ENCODE peak calls at places on chromosomes 16 and 17, in seven cellular contexts. R, K, E, A, V, D and H are unnamed samples.
A peak's percentile ranks its signal among the peaks of the same experiment; 100 is the strongest.

GRCh38 chr17:79844869-79845600 is 5.8 kb upstream of the CBX4 start:
- DNase-seq in D (no peak), V (peak; percentile 67), R (no peak), K (no peak), A (no peak), E (peak; percentile 66), H (peak; percentile 34)

GRCh38 chr16:88349903-88350900 is 32.6 kb upstream of the ZNF469 start:
- DNase-seq in R (no peak), D (no peak), E (no peak), V (no peak), K (no peak), A (no peak), H (no peak)

GRCh38 chr16:19864566-19864965 is 20.1 kb downstream of the GPRC5B start:
- DNase-seq in V (no peak), R (no peak), E (no peak), D (no peak), A (no peak), K (no peak), H (no peak)

GRCh38 chr17:32933881-32934280 is 5.9 kb downstream of the TMEM98 start:
- DNase-seq in K (no peak), R (peak; percentile 18), E (no peak), D (no peak), V (no peak), A (no peak), H (no peak)

GRCh38 chr17:7982666-7983065 is 19.7 kb upstream of the GUCY2D start:
- DNase-seq in E (no peak), K (no peak), D (no peak), R (peak; percentile 14), V (no peak), A (no peak), H (no peak)

GRCh38 chr16:6189216-6189615 is 1091.6 kb upstream of the EEF2KMT start:
- DNase-seq in V (no peak), D (no peak), R (no peak), K (no peak), E (no peak), A (no peak), H (no peak)

GRCh38 chr17:61442878-61443474 is 9.2 kb upstream of the TBX4 start:
- DNase-seq in D (peak; percentile 77), K (no peak), V (no peak), E (no peak), A (no peak), R (no peak), H (no peak)

GRCh38 chr16:87132361-87133014 is 184.7 kb downstream of the C16orf95 start:
- DNase-seq in V (no peak), D (no peak), E (no peak), R (peak; percentile 60), A (peak; percentile 80), K (peak; percentile 28), H (no peak)

GRCh38 chr17:42188749-42189650 is 3.7 kb upstream of the HCRT start:
- DNase-seq in R (no peak), A (no peak), V (no peak), E (no peak), D (no peak), K (no peak), H (no peak)

GRCh38 chr16:85445779-85446222 is 167.3 kb upstream of the GSE1 start:
- DNase-seq in A (no peak), D (no peak), E (no peak), V (no peak), R (peak; percentile 29), K (no peak), H (no peak)

GRCh38 chr17:11503292-11503691 is 95.0 kb upstream of the DNAH9 start:
- DNase-seq in V (no peak), A (no peak), D (no peak), K (no peak), E (no peak), R (no peak), H (no peak)

GRCh38 chr17:73819440-73820395 is 175.5 kb upstream of the SDK2 start:
- DNase-seq in D (no peak), A (no peak), R (no peak), V (no peak), E (no peak), K (no peak), H (no peak)

GRCh38 chr16:75761111-75761510 is 34.8 kb upstream of the CPHXL start:
- DNase-seq in A (no peak), R (peak; percentile 11), V (no peak), K (no peak), E (no peak), D (no peak), H (no peak)

GRCh38 chr16:64138621-64139020 is 983.2 kb downstream of the CDH11 start:
- DNase-seq in E (no peak), R (no peak), K (no peak), D (no peak), V (no peak), A (no peak), H (no peak)

GRCh38 chr16:64150193-64150592 is 971.7 kb downstream of the CDH11 start:
- DNase-seq in V (no peak), D (no peak), K (no peak), A (no peak), E (no peak), R (peak; percentile 3), H (no peak)

GRCh38 chr16:64147941-64148340 is 973.9 kb downstream of the CDH11 start:
- DNase-seq in E (no peak), K (no peak), D (no peak), R (no peak), V (no peak), A (no peak), H (no peak)

GRCh38 chr16:64144612-64145011 is 977.3 kb downstream of the CDH11 start:
- DNase-seq in D (no peak), A (no peak), E (no peak), R (no peak), K (no peak), V (no peak), H (no peak)
- TF ChIP-seq CTCF in D (no peak), A (no peak), E (no peak), R (no peak), K (no peak), V (no peak), H (no peak)

DNA sequence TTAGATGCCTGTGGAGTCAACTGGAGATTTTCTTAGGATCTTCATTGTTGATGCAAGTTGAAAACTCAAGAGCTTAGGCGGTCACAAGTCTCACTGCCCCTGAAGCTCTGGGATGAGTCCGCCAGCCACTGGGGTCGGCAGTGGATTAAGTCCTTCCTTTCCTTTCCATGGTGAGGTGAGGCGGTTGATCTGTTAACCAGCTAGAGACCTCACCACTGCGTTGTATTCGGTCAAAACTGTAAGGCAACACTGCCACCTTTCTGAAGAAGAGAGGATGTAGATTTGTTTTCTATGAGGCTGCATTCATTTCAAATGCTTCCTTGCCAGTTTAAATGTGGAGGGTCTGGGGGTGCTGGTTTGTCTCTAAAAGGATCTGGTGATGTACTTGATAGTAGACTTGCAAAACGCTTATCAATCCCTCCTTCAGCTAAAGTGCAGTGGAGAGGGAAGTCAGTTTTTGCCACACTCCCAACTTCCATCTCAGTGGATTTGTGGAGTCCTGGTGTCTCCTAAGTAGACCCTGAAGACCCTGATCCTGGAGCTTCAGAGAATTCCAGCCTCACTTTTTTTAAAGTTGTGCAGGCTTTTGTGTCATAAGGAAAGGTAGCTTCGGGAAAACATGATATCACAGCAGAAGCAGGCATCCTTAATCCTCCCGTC is 1.7 kb downstream of the MYOCD start:
- DNase-seq in E (peak; percentile 8), R (peak; percentile 89), V (peak; percentile 51), A (peak; percentile 30), K (no peak), D (no peak), H (no peak)
- TF ChIP-seq CTCF in E (no peak), R (peak; percentile 87), V (peak; percentile 59), A (peak; percentile 64), K (no peak), D (peak; percentile 58), H (no peak)

DNA sequence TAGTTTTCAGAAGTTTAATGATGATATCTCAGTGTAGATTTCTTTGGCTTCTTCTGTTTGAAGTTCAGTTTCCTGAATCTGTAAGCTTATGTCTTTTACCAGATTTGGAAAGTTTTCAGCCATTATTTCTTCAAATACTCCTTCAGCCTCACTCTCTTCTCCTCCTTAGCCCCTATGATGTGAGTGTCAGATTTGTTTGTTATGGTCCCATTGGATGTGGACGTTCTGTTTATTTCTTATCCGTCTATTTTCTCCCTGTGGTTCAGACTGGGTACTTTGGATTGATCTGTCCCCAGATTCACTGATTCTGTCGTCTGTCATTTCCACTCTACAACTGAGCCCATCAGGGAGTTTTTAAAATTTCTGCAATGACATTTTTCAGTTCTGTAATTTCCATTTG is 110.9 kb downstream of the SEC14L1 start:
- DNase-seq in R (no peak), A (no peak), K (no peak), E (no peak), D (no peak), V (no peak), H (no peak)
- TF ChIP-seq CTCF in R (no peak), A (no peak), K (no peak), E (no peak), D (no peak), V (no peak), H (no peak)

DNA sequence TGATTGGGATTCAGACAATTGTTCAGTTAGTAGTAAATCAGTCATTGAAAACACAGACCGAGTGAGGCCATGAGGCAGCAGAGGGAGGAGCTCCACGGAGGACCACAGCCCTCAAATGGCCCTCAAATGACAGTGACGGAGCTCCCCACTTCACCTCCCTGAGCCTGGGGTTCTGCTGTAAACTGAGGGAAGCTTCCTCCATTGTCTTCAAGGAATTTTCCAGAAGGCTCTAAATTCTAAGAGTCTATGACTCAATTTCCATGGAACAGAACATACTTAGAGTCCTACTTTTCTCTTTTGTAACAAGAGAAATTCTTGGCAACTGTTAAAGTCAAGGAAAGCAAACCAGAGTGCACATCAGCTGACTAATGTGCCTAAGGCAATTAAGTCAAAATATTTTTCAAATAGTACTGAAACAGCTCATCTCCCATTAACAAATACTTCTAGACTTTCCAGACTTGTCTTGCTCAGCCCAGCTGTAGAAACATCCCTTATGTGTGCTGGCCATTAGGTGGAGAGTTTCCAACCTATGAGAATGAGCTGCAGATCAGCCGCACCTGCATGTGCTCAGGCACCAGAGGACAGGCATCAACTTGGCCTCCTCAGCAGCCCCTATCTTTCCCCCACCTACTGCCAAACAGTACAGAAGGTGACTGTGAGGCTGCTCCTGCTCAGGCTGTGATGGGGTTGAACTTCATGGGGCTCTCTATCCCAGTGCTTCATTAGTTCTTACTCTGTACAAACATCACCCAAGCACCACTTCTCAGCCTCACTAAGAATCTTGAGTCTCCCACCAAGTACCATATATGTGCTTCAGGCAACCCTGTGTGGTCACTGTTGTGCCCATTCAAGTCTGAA is 32.3 kb downstream of the TEX2 start:
- DNase-seq in E (no peak), D (no peak), K (no peak), R (peak; percentile 97), A (peak; percentile 22), V (no peak), H (no peak)
- TF ChIP-seq CTCF in E (no peak), D (no peak), K (no peak), R (no peak), A (no peak), V (no peak), H (no peak)